ENCODE peak calls at places on chromosome X, in nine cellular contexts. Z, Y, O, S, H, U, G, L and M are unnamed samples.

GRCh38 chrX:153933751-153934472 is 925 bp downstream of the NAA10 start:
- DNase-seq in S (no peak), Y (no peak), O (no peak), H (peak; percentile 35), L (no peak), Z (no peak), G (no peak), U (no peak), M (peak; percentile 20)

GRCh38 chrX:108331126-108331909 is 106.9 kb downstream of the COL4A6 start:
- DNase-seq in S (no peak), L (no peak), U (no peak), G (no peak), H (no peak), O (no peak), Y (no peak), Z (no peak), M (no peak)

GRCh38 chrX:123308663-123309062 is 124.6 kb downstream of the GRIA3 start:
- DNase-seq in H (no peak), G (no peak), O (no peak), L (peak; percentile 15), Y (no peak), Z (no peak), S (no peak), U (no peak), M (no peak)

GRCh38 chrX:153910446-153910845 is 6.0 kb downstream of the AVPR2 start:
- DNase-seq in U (no peak), G (no peak), H (no peak), S (no peak), L (no peak), Y (no peak), O (no peak), Z (no peak), M (no peak)

GRCh38 chrX:42739258-42739657 is 38.7 kb downstream of the PPP1R2C start:
- DNase-seq in L (no peak), G (peak; percentile 16), H (peak; percentile 28), O (no peak), Y (no peak), U (peak; percentile 73), S (no peak), Z (no peak), M (peak; percentile 24)

GRCh38 chrX:107672955-107673378 is 44.7 kb downstream of the PRPS1 start:
- DNase-seq in Z (peak; percentile 82), O (peak; percentile 77), U (peak; percentile 60), S (peak; percentile 75), H (peak; percentile 69), Y (peak; percentile 81), L (no peak), G (peak; percentile 68), M (peak; percentile 94)

GRCh38 chrX:9953396-9953795 is 13.8 kb upstream of the CLDN34 start:
- DNase-seq in H (no peak), L (no peak), O (no peak), G (no peak), S (no peak), U (no peak), Y (no peak), Z (no peak), M (no peak)

GRCh38 chrX:10769696-10770619 is 149.6 kb upstream of the MID1 start:
- DNase-seq in Z (no peak), H (peak; percentile 52), G (no peak), O (peak; percentile 24), U (peak; percentile 27), L (no peak), S (no peak), Y (peak; percentile 53), M (peak; percentile 21)

GRCh38 chrX:9586992-9587392 is 122.1 kb downstream of the TBL1X start:
- DNase-seq in S (no peak), O (no peak), L (no peak), H (no peak), Y (peak; percentile 20), G (no peak), Z (peak; percentile 41), U (no peak), M (no peak)

GRCh38 chrX:154040307-154040756 is 20.6 kb upstream of the IRAK1 start:
- DNase-seq in U (peak; percentile 11), S (no peak), L (no peak), Z (no peak), H (peak; percentile 87), G (no peak), Y (no peak), O (peak; percentile 27), M (peak; percentile 98)

GRCh38 chrX:129238011-129238410 is 285.3 kb downstream of the SMARCA1 start:
- DNase-seq in G (no peak), S (no peak), O (no peak), U (no peak), H (no peak), Z (no peak), L (no peak), Y (no peak), M (no peak)

GRCh38 chrX:49838374-49838773 is 9.3 kb downstream of the PAGE4 start:
- DNase-seq in Z (no peak), S (no peak), O (no peak), H (peak; percentile 35), G (peak; percentile 21), Y (peak; percentile 50), L (no peak), U (peak; percentile 12), M (peak; percentile 17)

DNA sequence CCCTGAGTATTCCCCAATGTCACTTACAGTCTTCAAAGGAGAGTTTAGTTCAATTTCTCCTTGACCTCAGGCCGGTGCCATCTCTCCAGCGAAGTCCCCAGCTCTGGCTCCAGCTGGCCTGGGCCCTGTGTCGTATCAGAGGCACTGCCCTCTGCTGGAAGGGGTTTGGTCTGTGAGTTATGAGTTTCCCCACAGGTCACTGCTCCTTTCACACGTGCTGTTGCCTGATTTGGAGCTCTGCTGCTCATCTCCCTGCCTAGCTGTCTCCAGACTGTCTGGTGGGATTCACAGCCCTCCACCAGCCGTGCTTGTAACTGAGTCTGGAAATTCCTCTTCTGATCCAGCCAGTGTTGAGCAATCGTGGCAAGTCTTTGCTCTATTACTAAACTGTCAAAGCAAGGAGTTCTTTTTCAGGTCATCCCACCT is at the start of gene RAP2C:
- DNase-seq in O (peak; percentile 81), Y (peak; percentile 79), H (peak; percentile 61), Z (peak; percentile 87), S (peak; percentile 78), U (peak; percentile 67), G (peak; percentile 78), L (no peak), M (peak; percentile 78)
- TF ChIP-seq CTCF in O (peak; percentile 36), Y (peak; percentile 53), H (peak; percentile 62), Z (peak; percentile 37), S (peak; percentile 41), U (peak; percentile 64), G (peak; percentile 53), L (peak; percentile 64), M (peak; percentile 53)

GRCh38 chrX:23785564-23785963 is 2.6 kb downstream of the SAT1 start:
- DNase-seq in Z (no peak), H (no peak), O (no peak), L (no peak), U (peak; percentile 9), Y (no peak), S (no peak), G (no peak), M (no peak)

GRCh38 chrX:23783569-23784486 is 855 bp downstream of the SAT1 start:
- DNase-seq in S (no peak), G (no peak), Y (no peak), H (peak; percentile 33), U (peak; percentile 19), O (no peak), L (no peak), Z (no peak), M (no peak)

GRCh38 chrX:23782863-23783568 is at the start of gene SAT1:
- DNase-seq in L (peak; percentile 84), H (peak; percentile 93), U (peak; percentile 92), O (peak; percentile 94), Z (peak; percentile 97), Y (peak; percentile 100), G (peak; percentile 97), S (peak; percentile 96), M (peak; percentile 96)

GRCh38 chrX:23784487-23785301 is 1.7 kb downstream of the SAT1 start:
- DNase-seq in H (peak; percentile 86), G (peak; percentile 34), U (peak; percentile 39), Z (no peak), O (no peak), Y (no peak), S (no peak), L (peak; percentile 34), M (peak; percentile 86)

GRCh38 chrX:23782455-23782854 is 518 bp upstream of the SAT1 start:
- DNase-seq in U (no peak), H (no peak), Y (no peak), G (no peak), L (no peak), S (no peak), O (no peak), Z (no peak), M (no peak)
- H3K4me3 ChIP-seq in U (no peak overlapping the region), H (peak overlapping the region; percentile 32), Y (peak overlapping the region; percentile 86), G (no peak overlapping the region), L (no peak overlapping the region), S (no peak overlapping the region), O (peak overlapping the region; percentile 72), Z (peak overlapping the region; percentile 53), M (no peak overlapping the region)

GRCh38 chrX:7073336-7073735 is 74.2 kb upstream of the STS start:
- DNase-seq in L (no peak), Z (no peak), Y (no peak), O (no peak), G (no peak), U (no peak), H (no peak), S (no peak), M (no peak)
- TF ChIP-seq CTCF in L (no peak), Z (no peak), Y (no peak), O (no peak), G (no peak), U (no peak), H (no peak), S (no peak), M (no peak)

DNA sequence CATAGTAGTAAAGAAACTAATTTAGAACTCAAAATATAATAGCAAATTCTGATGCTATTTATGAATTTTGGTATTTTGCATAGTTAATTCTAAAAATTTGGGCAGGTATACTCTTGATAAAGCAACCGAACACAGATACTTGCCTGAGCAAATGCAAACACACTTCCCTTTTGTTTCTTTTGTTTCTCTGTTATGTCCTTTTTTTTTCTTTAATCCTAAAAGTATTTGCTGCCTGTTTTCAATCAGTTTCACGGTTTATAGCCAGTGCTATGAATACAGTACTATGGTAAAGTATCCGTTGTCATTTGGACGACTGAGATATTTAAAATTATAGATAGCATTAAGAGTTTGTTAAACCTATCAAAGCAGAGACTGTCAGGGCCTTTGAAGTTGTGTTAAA is 84.3 kb upstream of the HPRT1 start:
- DNase-seq in Z (no peak), S (no peak), U (no peak), H (no peak), L (no peak), G (no peak), Y (peak; percentile 2), O (no peak), M (no peak)
- H3K4me3 ChIP-seq in Z (no peak overlapping the region), S (no peak overlapping the region), U (no peak overlapping the region), H (no peak overlapping the region), L (peak overlapping the region; percentile 8), G (no peak overlapping the region), Y (peak overlapping the region; percentile 81), O (no peak overlapping the region), M (no peak overlapping the region)

GRCh38 chrX:54920610-54921426 is at the start of gene TRO:
- DNase-seq in H (peak; percentile 2), Y (peak; percentile 68), G (no peak), Z (no peak), O (no peak), U (no peak), L (no peak), S (no peak), M (no peak)
- TF ChIP-seq CTCF in H (peak; percentile 19), Y (peak; percentile 37), G (no peak), Z (no peak), O (no peak), U (peak; percentile 9), L (peak; percentile 43), S (no peak), M (peak; percentile 7)